ENCODE peak calls at places on chromosomes 7 and 10, in four cellular contexts. T is tibial artery, L is heart left ventricle, O is fibroblast of lung. A is an unnamed sample. For H3K27me3, the result is how much of the 10 kb centered on the place peaks cover.

GRCh38 chr10:6239213-6239991 is 36.7 kb downstream of the PFKFB3 start:
- DNase-seq in T (no peak), O (peak), L (no peak), A (peak)

GRCh38 chr7:27866256-27866655 is 126.3 kb downstream of the TAX1BP1 start:
- DNase-seq in O (no peak), T (no peak), L (no peak), A (no peak)

GRCh38 chr7:25553005-25553404 is 324.7 kb upstream of the NPVF start:
- DNase-seq in L (no peak), O (no peak), T (no peak), A (no peak)

GRCh38 chr7:37211097-37211496 is 237.6 kb downstream of the ELMO1 start:
- DNase-seq in L (peak), T (no peak), O (peak), A (peak)

GRCh38 chr7:25658375-25658774 is 430.1 kb upstream of the NPVF start:
- DNase-seq in O (no peak), L (no peak), T (no peak), A (no peak)

GRCh38 chr10:104344219-104344618 is 6.0 kb upstream of the ITPRIP start:
- DNase-seq in L (no peak), T (no peak), O (no peak), A (no peak)

GRCh38 chr7:57774300-57774699 is 324.3 kb downstream of the ZNF716 start:
- DNase-seq in O (no peak), T (no peak), L (no peak), A (no peak)

GRCh38 chr10:129277080-129277479 is 190.0 kb upstream of the MGMT start:
- DNase-seq in T (no peak), L (no peak), O (no peak), A (no peak)

GRCh38 chr7:20532841-20533240 is 82.6 kb upstream of the ABCB5 start:
- DNase-seq in L (no peak), O (no peak), T (no peak), A (no peak)

GRCh38 chr7:84200859-84201258 is 6.3 kb upstream of the SEMA3A start:
- DNase-seq in O (peak), L (no peak), T (no peak), A (no peak)

GRCh38 chr10:71834343-71834674 is 16.7 kb downstream of the PSAP start:
- DNase-seq in T (peak), O (no peak), L (no peak), A (no peak)

GRCh38 chr7:17444673-17445072 is 146.2 kb downstream of the AHR start:
- DNase-seq in L (no peak), O (peak), T (no peak), A (no peak)

GRCh38 chr7:70325509-70326101 is 727.3 kb downstream of the AUTS2 start:
- DNase-seq in O (peak), T (no peak), L (peak), A (no peak)

GRCh38 chr10:116038259-116038658 is 234.7 kb downstream of the GFRA1 start:
- DNase-seq in L (peak), T (peak), O (peak), A (peak)

GRCh38 chr10:1190791-1191490 is 134.8 kb downstream of the WDR37 start:
- DNase-seq in O (no peak), L (no peak), T (peak), A (no peak)

GRCh38 chr10:70508912-70509366 is 30.4 kb downstream of the PALD1 start:
- DNase-seq in L (peak), O (peak), T (peak), A (peak)

GRCh38 chr7:28432105-28432504 is 19.8 kb downstream of the CREB5 start:
- DNase-seq in O (no peak), L (peak), T (peak), A (peak)

GRCh38 chr10:119051775-119052174 is 22.3 kb downstream of the NANOS1 start:
- DNase-seq in L (no peak), T (no peak), O (no peak), A (no peak)

GRCh38 chr10:133264455-133264854 is 12.2 kb downstream of the ADAM8 start:
- DNase-seq in O (no peak), L (no peak), T (no peak), A (no peak)

GRCh38 chr10:78768882-78769281 is 299.9 kb upstream of the ZMIZ1 start:
- DNase-seq in T (peak), L (no peak), O (no peak), A (no peak)

DNA sequence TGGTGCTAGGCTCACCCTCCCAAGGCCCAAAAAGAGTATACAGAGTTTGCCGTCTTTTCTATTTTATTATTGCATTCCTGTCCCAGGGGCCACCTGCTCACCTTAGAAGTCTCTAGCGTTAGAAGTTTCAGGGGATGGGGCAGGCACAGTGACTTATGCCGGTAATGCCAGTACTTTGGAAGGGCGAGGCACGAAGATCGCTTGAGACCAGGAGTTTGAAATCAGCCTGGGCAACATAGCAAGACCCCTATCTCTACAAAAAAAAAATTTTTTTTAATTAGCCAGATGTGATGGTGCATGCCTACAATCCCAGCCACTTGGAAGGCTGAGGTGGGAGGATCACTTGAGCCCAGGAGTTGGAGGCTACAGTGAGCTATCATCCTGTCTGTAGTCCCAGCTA is 30.3 kb upstream of the HSPB1 start:
- DNase-seq in T (no peak), L (no peak), O (no peak), A (no peak)
- H3K27me3 ChIP-seq in T (under half), L (under half), O (under half), A (under half)

GRCh38 chr7:42494199-42494710 is 257.2 kb upstream of the GLI3 start:
- DNase-seq in T (no peak), O (peak), L (no peak), A (no peak)
- H3K4me3 ChIP-seq in T (peak), O (peak), L (peak), A (peak)

GRCh38 chr7:155992107-155992506 is 179.8 kb upstream of the SHH start:
- DNase-seq in T (no peak), L (no peak), O (no peak), A (no peak)
- H3K27me3 ChIP-seq in T (under half), L (under half), O (under half), A (under half)

DNA sequence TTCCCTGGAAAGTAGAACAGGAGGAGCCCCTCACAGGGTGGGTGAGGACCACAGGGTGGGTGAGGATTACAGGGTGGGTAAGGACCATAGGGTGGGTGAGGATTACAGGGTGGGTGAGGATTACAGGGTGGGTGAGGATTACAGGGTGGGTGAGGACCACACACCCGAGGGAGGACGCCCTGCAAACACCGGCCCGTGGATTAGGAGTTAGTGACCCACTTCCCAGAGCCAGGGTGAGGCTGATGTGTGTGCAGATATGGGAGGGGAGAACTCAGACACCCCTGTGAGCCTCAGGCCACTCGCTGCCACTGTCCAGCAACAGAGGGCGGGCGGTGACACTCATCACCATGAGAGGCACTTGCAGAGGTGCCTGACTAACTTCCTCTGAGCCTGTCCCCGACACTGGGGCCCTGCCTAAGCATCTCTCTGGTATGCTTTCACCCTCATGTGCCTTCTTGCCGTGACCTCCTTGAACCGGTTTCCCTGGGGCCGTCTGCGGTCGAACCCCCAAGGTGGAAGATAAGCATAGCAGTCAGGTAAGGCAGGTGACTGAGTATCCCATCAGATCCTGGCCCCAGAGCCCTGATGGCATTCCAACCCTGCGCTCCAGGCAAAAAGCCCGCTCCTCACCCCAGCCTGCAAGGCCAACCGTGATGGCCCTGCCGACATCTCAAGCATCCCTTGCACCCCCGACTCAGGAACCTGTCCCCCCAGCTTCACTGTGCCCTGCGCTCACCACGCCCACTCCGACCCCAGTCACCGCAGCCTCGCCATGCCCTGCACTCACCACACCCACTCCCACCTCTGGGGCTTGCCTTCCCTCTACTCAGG is 74.1 kb downstream of the FAM53B start:
- DNase-seq in T (no peak), O (no peak), L (no peak), A (no peak)
- H3K4me3 ChIP-seq in T (no peak), O (no peak), L (no peak), A (no peak)

GRCh38 chr7:1512781-1513656 is 8.8 kb upstream of the INTS1 start:
- DNase-seq in T (peak), L (peak), O (peak), A (peak)

GRCh38 chr7:1513657-1514095 is 9.5 kb upstream of the INTS1 start:
- DNase-seq in O (no peak), L (peak), T (peak), A (peak)

GRCh38 chr7:1510780-1511154 is 6.6 kb upstream of the INTS1 start:
- DNase-seq in O (no peak), L (no peak), T (no peak), A (no peak)

GRCh38 chr7:1514407-1514806 is 10.2 kb upstream of the INTS1 start:
- DNase-seq in L (no peak), T (no peak), O (no peak), A (no peak)

DNA sequence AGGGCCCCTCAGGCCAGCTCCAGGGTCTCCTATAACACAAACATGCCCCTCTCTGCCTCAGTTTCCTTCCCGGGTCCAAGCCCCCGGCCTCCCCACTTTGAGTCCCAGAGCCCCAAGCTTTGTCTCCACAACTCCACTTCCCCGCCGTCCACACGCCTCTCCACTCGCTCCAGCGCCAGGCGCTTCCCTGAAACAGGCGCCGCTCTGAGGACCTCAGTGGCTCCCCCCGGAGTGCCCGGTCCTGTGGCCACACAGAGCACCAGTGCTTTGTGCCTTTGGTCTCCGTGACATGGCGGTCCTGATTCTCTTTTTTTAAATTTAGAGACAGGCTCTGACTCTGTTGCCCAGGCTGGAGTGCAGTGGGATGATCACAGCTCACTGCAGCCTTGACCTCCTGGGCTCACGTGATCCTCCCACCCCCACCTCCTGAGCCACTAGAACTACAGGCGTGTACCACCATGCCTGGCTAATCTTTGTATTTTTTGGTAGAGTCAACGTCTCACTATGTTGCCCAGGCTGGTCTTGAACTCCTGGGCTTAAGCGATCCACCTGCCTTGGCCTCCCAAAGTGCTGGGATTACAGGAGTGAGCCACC is 7.7 kb upstream of the INTS1 start:
- DNase-seq in L (no peak), T (no peak), O (no peak), A (no peak)
- H3K27me3 ChIP-seq in L (under half), T (under half), O (under half), A (under half)

GRCh38 chr10:34114914-34115313 is 700.2 kb downstream of the PARD3 start:
- DNase-seq in O (no peak), T (no peak), L (no peak), A (no peak)

GRCh38 chr10:34113504-34114225 is 701.4 kb downstream of the PARD3 start:
- DNase-seq in O (no peak), L (no peak), T (no peak), A (no peak)

GRCh38 chr10:34116220-34116623 is 698.9 kb downstream of the PARD3 start:
- DNase-seq in T (no peak), L (no peak), O (peak), A (no peak)

GRCh38 chr10:34119456-34119855 is 695.6 kb downstream of the PARD3 start:
- DNase-seq in T (no peak), O (no peak), L (no peak), A (no peak)

DNA sequence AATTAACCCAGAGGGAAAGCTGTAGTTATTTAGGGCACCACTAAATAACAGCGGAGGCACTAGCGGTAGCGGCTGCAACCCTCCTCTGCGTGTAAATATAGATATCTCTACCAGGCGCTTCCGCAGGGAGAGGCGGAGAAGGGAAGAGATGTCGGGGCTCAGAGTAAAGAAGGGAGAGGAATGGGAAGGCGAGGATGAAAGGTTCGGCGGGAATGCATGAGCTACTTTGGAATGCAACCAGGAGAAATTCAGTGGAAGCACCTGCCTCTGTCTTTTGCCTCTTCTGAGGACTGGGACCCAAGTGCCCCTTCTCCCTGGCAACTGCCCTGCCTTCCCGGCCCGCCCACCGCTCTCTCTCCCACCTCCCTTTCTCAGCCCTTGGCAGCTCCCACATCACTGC is 698.3 kb downstream of the PARD3 start:
- DNase-seq in O (no peak), T (no peak), L (peak), A (no peak)
- H3K4me3 ChIP-seq in O (peak), T (peak), L (peak), A (peak)

GRCh38 chr7:98785929-98786571 is 83.8 kb downstream of the TMEM130 start:
- DNase-seq in O (no peak), L (no peak), T (no peak), A (no peak)
- H3K27me3 ChIP-seq in O (under half), L (under half), T (under half), A (under half)

A was measured in gastrocnemius medialis.